ENCODE peak calls at places on chromosomes 3 and 15, in ten cellular contexts. One of them, this sample, is unnamed. For H3K9me3, the result is how much of the 10 kb centered on the place peaks cover.

GRCh38 chr15:37682304-37682703 is 252.1 kb upstream of the TMCO5A start:
- DNase-seq in HepG2: peak
- DNase-seq in esophagus muscularis mucosa: no peak
- DNase-seq in tibial nerve: no peak
- DNase-seq in K562: no peak
- DNase-seq in A549: peak
- DNase-seq in upper lobe of left lung: no peak
- DNase-seq in suprapubic skin: no peak
- DNase-seq in ovary: no peak
- DNase-seq in transverse colon: no peak
- DNase-seq in this sample: no peak

GRCh38 chr15:89371145-89372044 is 36.8 kb upstream of the POLG start:
- DNase-seq in suprapubic skin: no peak
- DNase-seq in esophagus muscularis mucosa: no peak
- DNase-seq in transverse colon: no peak
- DNase-seq in upper lobe of left lung: no peak
- DNase-seq in ovary: no peak
- DNase-seq in tibial nerve: no peak
- DNase-seq in A549: no peak
- DNase-seq in K562: no peak
- DNase-seq in HepG2: no peak
- DNase-seq in this sample: no peak

GRCh38 chr15:63553388-63553791 is 43.8 kb upstream of the FBXL22 start:
- DNase-seq in ovary: no peak
- DNase-seq in HepG2: no peak
- DNase-seq in A549: no peak
- DNase-seq in tibial nerve: no peak
- DNase-seq in transverse colon: no peak
- DNase-seq in K562: no peak
- DNase-seq in esophagus muscularis mucosa: no peak
- DNase-seq in suprapubic skin: no peak
- DNase-seq in upper lobe of left lung: peak
- DNase-seq in this sample: peak

GRCh38 chr3:179347108-179347382 is 464 bp upstream of the MFN1 start:
- DNase-seq in upper lobe of left lung: no peak
- DNase-seq in esophagus muscularis mucosa: no peak
- DNase-seq in suprapubic skin: no peak
- DNase-seq in transverse colon: no peak
- DNase-seq in A549: no peak
- DNase-seq in HepG2: no peak
- DNase-seq in tibial nerve: no peak
- DNase-seq in K562: no peak
- DNase-seq in ovary: no peak
- DNase-seq in this sample: no peak

GRCh38 chr15:56149071-56149470 is 94.6 kb downstream of the RFX7 start:
- DNase-seq in transverse colon: no peak
- DNase-seq in A549: no peak
- DNase-seq in ovary: no peak
- DNase-seq in K562: no peak
- DNase-seq in HepG2: no peak
- DNase-seq in esophagus muscularis mucosa: no peak
- DNase-seq in upper lobe of left lung: no peak
- DNase-seq in tibial nerve: no peak
- DNase-seq in suprapubic skin: no peak
- DNase-seq in this sample: no peak

GRCh38 chr3:177932750-177933660 is 603.2 kb upstream of the KCNMB2 start:
- DNase-seq in K562: no peak
- DNase-seq in transverse colon: no peak
- DNase-seq in esophagus muscularis mucosa: no peak
- DNase-seq in upper lobe of left lung: no peak
- DNase-seq in suprapubic skin: no peak
- DNase-seq in HepG2: no peak
- DNase-seq in tibial nerve: no peak
- DNase-seq in ovary: no peak
- DNase-seq in A549: no peak
- DNase-seq in this sample: no peak

GRCh38 chr3:72505539-72506430 is 342.5 kb downstream of the SHQ1 start:
- DNase-seq in K562: no peak
- DNase-seq in esophagus muscularis mucosa: no peak
- DNase-seq in upper lobe of left lung: no peak
- DNase-seq in ovary: no peak
- DNase-seq in A549: no peak
- DNase-seq in transverse colon: no peak
- DNase-seq in suprapubic skin: no peak
- DNase-seq in tibial nerve: no peak
- DNase-seq in HepG2: no peak
- DNase-seq in this sample: no peak

GRCh38 chr15:31390777-31391486 is 64.3 kb downstream of the KLF13 start:
- DNase-seq in K562: no peak
- DNase-seq in suprapubic skin: no peak
- DNase-seq in tibial nerve: no peak
- DNase-seq in A549: no peak
- DNase-seq in transverse colon: no peak
- DNase-seq in esophagus muscularis mucosa: peak
- DNase-seq in ovary: no peak
- DNase-seq in upper lobe of left lung: no peak
- DNase-seq in HepG2: no peak
- DNase-seq in this sample: no peak

DNA sequence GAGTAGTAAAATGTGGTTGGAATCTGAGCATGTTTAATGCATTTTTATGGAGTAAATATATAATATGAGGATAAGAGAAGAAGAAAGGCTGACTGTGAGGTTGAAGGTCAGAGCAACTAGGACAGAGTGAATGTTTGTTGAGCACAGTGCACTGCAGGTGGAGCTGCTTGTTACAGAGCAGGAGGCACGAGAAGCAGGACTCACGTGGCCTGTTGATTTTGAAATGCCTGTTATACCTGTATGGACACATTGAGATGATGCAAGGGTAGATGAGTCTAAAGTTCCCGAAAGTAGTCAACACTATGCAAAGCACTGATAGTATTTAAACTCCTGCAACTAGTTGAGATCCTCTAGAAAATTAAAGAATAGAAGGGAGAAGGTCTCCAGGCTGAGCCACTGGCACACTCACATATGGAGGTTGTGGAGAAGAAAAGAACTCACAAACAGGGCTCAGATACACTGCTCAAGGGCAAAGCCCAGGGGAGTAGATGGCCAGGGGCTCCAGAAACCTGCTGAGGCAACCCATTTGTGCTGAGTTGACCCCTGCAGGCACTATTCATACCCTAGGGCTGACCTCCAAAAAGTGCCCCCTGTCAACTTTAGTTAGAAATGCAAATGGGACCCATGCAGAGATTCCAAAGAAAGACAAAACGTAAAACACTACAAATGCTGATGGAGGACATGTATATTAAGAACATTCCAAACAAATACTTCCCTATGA is 541.5 kb downstream of the GABRG3 start:
- DNase-seq in ovary: no peak
- DNase-seq in K562: no peak
- DNase-seq in suprapubic skin: no peak
- DNase-seq in HepG2: peak
- DNase-seq in tibial nerve: no peak
- DNase-seq in transverse colon: no peak
- DNase-seq in esophagus muscularis mucosa: no peak
- DNase-seq in upper lobe of left lung: no peak
- DNase-seq in A549: no peak
- DNase-seq in this sample: no peak
- H3K9me3 ChIP-seq in ovary: under half
- H3K9me3 ChIP-seq in K562: under half
- H3K9me3 ChIP-seq in suprapubic skin: under half
- H3K9me3 ChIP-seq in HepG2: half or more
- H3K9me3 ChIP-seq in tibial nerve: under half
- H3K9me3 ChIP-seq in transverse colon: under half
- H3K9me3 ChIP-seq in esophagus muscularis mucosa: under half
- H3K9me3 ChIP-seq in upper lobe of left lung: under half
- H3K9me3 ChIP-seq in A549: under half
- H3K9me3 ChIP-seq in this sample: under half

GRCh38 chr3:48617559-48617958 is 4.0 kb downstream of the TMEM89 start:
- DNase-seq in upper lobe of left lung: no peak
- DNase-seq in tibial nerve: no peak
- DNase-seq in suprapubic skin: no peak
- DNase-seq in A549: no peak
- DNase-seq in HepG2: no peak
- DNase-seq in ovary: no peak
- DNase-seq in esophagus muscularis mucosa: no peak
- DNase-seq in transverse colon: no peak
- DNase-seq in K562: no peak
- DNase-seq in this sample: no peak

GRCh38 chr3:48609088-48610005 is at the start of gene UQCRC1:
- DNase-seq in A549: peak
- DNase-seq in transverse colon: peak
- DNase-seq in suprapubic skin: peak
- DNase-seq in ovary: peak
- DNase-seq in esophagus muscularis mucosa: peak
- DNase-seq in HepG2: peak
- DNase-seq in K562: peak
- DNase-seq in upper lobe of left lung: peak
- DNase-seq in tibial nerve: peak
- DNase-seq in this sample: peak

GRCh38 chr3:48612270-48612669 is 2.8 kb upstream of the UQCRC1 start:
- DNase-seq in tibial nerve: no peak
- DNase-seq in A549: no peak
- DNase-seq in HepG2: no peak
- DNase-seq in transverse colon: no peak
- DNase-seq in K562: no peak
- DNase-seq in upper lobe of left lung: no peak
- DNase-seq in esophagus muscularis mucosa: no peak
- DNase-seq in suprapubic skin: no peak
- DNase-seq in ovary: no peak
- DNase-seq in this sample: no peak

GRCh38 chr3:48619541-48620524 is 1.7 kb downstream of the TMEM89 start:
- DNase-seq in A549: no peak
- DNase-seq in K562: no peak
- DNase-seq in transverse colon: no peak
- DNase-seq in HepG2: no peak
- DNase-seq in ovary: no peak
- DNase-seq in upper lobe of left lung: no peak
- DNase-seq in tibial nerve: no peak
- DNase-seq in esophagus muscularis mucosa: no peak
- DNase-seq in suprapubic skin: no peak
- DNase-seq in this sample: no peak

GRCh38 chr3:48614044-48614443 is 4.6 kb upstream of the UQCRC1 start:
- DNase-seq in suprapubic skin: no peak
- DNase-seq in esophagus muscularis mucosa: no peak
- DNase-seq in A549: no peak
- DNase-seq in tibial nerve: no peak
- DNase-seq in upper lobe of left lung: no peak
- DNase-seq in K562: no peak
- DNase-seq in transverse colon: no peak
- DNase-seq in ovary: no peak
- DNase-seq in HepG2: peak
- DNase-seq in this sample: no peak
- TF ChIP-seq EP300 in suprapubic skin: no peak
- TF ChIP-seq EP300 in esophagus muscularis mucosa: no peak
- TF ChIP-seq EP300 in A549: no peak
- TF ChIP-seq EP300 in tibial nerve: no peak
- TF ChIP-seq EP300 in upper lobe of left lung: no peak
- TF ChIP-seq EP300 in K562: no peak
- TF ChIP-seq EP300 in transverse colon: no peak
- TF ChIP-seq EP300 in ovary: no peak
- TF ChIP-seq EP300 in HepG2: no peak
- TF ChIP-seq EP300 in this sample: no peak

GRCh38 chr15:20351448-20351961 is 190.1 kb downstream of the GOLGA6L6 start:
- DNase-seq in HepG2: no peak
- DNase-seq in esophagus muscularis mucosa: no peak
- DNase-seq in upper lobe of left lung: peak
- DNase-seq in transverse colon: no peak
- DNase-seq in A549: peak
- DNase-seq in ovary: no peak
- DNase-seq in tibial nerve: no peak
- DNase-seq in K562: no peak
- DNase-seq in suprapubic skin: peak
- DNase-seq in this sample: peak

GRCh38 chr15:20352241-20353200 is 189.1 kb downstream of the GOLGA6L6 start:
- DNase-seq in HepG2: no peak
- DNase-seq in transverse colon: no peak
- DNase-seq in tibial nerve: no peak
- DNase-seq in A549: no peak
- DNase-seq in K562: no peak
- DNase-seq in upper lobe of left lung: no peak
- DNase-seq in esophagus muscularis mucosa: no peak
- DNase-seq in suprapubic skin: peak
- DNase-seq in ovary: no peak
- DNase-seq in this sample: no peak

GRCh38 chr15:20348900-20349773 is 192.5 kb downstream of the GOLGA6L6 start:
- DNase-seq in esophagus muscularis mucosa: no peak
- DNase-seq in tibial nerve: no peak
- DNase-seq in ovary: no peak
- DNase-seq in HepG2: no peak
- DNase-seq in transverse colon: no peak
- DNase-seq in upper lobe of left lung: no peak
- DNase-seq in A549: peak
- DNase-seq in suprapubic skin: peak
- DNase-seq in K562: no peak
- DNase-seq in this sample: peak

GRCh38 chr15:20348291-20348899 is 193.2 kb downstream of the GOLGA6L6 start:
- DNase-seq in esophagus muscularis mucosa: peak
- DNase-seq in transverse colon: no peak
- DNase-seq in upper lobe of left lung: no peak
- DNase-seq in tibial nerve: no peak
- DNase-seq in K562: no peak
- DNase-seq in A549: peak
- DNase-seq in suprapubic skin: peak
- DNase-seq in HepG2: no peak
- DNase-seq in ovary: no peak
- DNase-seq in this sample: no peak

DNA sequence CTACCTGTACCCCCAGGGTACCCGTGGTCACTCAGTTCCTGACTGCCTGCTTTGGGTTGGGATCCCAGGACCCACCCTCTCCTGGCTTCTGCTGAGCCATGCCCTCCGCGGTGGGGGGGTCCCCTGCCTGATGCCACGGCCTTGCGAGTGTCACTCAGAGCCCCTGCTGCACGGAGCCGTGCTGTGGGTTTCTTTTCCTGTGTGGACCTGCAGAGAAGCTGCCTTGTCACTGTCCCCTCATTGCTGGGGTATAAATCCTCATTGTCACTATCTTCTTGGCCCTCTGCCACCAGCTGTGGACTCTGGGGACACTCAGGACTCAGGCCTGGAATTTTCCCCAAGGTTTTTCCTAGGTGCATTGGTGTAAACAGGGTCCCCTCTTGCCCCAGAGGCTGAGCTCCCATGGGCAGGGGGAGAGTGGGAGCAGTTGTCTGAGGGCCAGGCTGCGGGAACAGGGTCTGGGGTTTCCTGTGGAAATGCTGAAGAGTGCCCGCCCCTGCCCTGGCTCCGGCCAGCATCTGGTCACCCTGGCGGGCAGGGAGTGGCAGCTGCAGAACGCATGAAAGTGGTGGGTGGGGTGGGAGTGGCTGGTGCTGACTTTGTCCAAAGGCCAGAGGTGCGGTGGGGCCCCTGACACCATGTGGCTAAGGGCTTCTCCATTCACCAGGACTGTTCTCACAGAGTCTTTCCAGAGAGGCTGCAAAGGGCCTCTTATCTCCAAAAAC is 191.7 kb downstream of the GOLGA6L6 start:
- DNase-seq in esophagus muscularis mucosa: no peak
- DNase-seq in K562: no peak
- DNase-seq in HepG2: no peak
- DNase-seq in ovary: no peak
- DNase-seq in transverse colon: no peak
- DNase-seq in upper lobe of left lung: no peak
- DNase-seq in tibial nerve: no peak
- DNase-seq in A549: peak
- DNase-seq in suprapubic skin: peak
- DNase-seq in this sample: peak
- H3K9me3 ChIP-seq in esophagus muscularis mucosa: under half
- H3K9me3 ChIP-seq in K562: under half
- H3K9me3 ChIP-seq in HepG2: under half
- H3K9me3 ChIP-seq in ovary: under half
- H3K9me3 ChIP-seq in transverse colon: under half
- H3K9me3 ChIP-seq in upper lobe of left lung: under half
- H3K9me3 ChIP-seq in tibial nerve: under half
- H3K9me3 ChIP-seq in A549: under half
- H3K9me3 ChIP-seq in suprapubic skin: under half
- H3K9me3 ChIP-seq in this sample: under half

GRCh38 chr3:18648163-18648562 is 223.0 kb upstream of the SATB1 start:
- DNase-seq in HepG2: no peak
- DNase-seq in ovary: no peak
- DNase-seq in A549: no peak
- DNase-seq in K562: no peak
- DNase-seq in tibial nerve: no peak
- DNase-seq in transverse colon: no peak
- DNase-seq in upper lobe of left lung: no peak
- DNase-seq in esophagus muscularis mucosa: no peak
- DNase-seq in suprapubic skin: no peak
- DNase-seq in this sample: no peak

GRCh38 chr3:18645603-18646002 is 220.5 kb upstream of the SATB1 start:
- DNase-seq in A549: no peak
- DNase-seq in upper lobe of left lung: no peak
- DNase-seq in K562: no peak
- DNase-seq in suprapubic skin: no peak
- DNase-seq in transverse colon: no peak
- DNase-seq in tibial nerve: no peak
- DNase-seq in HepG2: no peak
- DNase-seq in ovary: no peak
- DNase-seq in esophagus muscularis mucosa: no peak
- DNase-seq in this sample: no peak

GRCh38 chr3:18652781-18653180 is 227.6 kb upstream of the SATB1 start:
- DNase-seq in A549: no peak
- DNase-seq in tibial nerve: no peak
- DNase-seq in K562: no peak
- DNase-seq in HepG2: no peak
- DNase-seq in upper lobe of left lung: no peak
- DNase-seq in ovary: no peak
- DNase-seq in esophagus muscularis mucosa: no peak
- DNase-seq in suprapubic skin: no peak
- DNase-seq in transverse colon: no peak
- DNase-seq in this sample: no peak

GRCh38 chr3:18648868-18649450 is 223.8 kb upstream of the SATB1 start:
- DNase-seq in HepG2: no peak
- DNase-seq in tibial nerve: no peak
- DNase-seq in esophagus muscularis mucosa: no peak
- DNase-seq in upper lobe of left lung: no peak
- DNase-seq in ovary: no peak
- DNase-seq in A549: no peak
- DNase-seq in suprapubic skin: no peak
- DNase-seq in transverse colon: no peak
- DNase-seq in K562: no peak
- DNase-seq in this sample: no peak

GRCh38 chr3:18649666-18650363 is 224.7 kb upstream of the SATB1 start:
- DNase-seq in esophagus muscularis mucosa: no peak
- DNase-seq in HepG2: no peak
- DNase-seq in ovary: no peak
- DNase-seq in K562: no peak
- DNase-seq in A549: no peak
- DNase-seq in tibial nerve: no peak
- DNase-seq in transverse colon: no peak
- DNase-seq in suprapubic skin: no peak
- DNase-seq in upper lobe of left lung: no peak
- DNase-seq in this sample: no peak
- TF ChIP-seq EP300 in esophagus muscularis mucosa: no peak
- TF ChIP-seq EP300 in HepG2: no peak
- TF ChIP-seq EP300 in ovary: no peak
- TF ChIP-seq EP300 in K562: no peak
- TF ChIP-seq EP300 in A549: no peak
- TF ChIP-seq EP300 in tibial nerve: no peak
- TF ChIP-seq EP300 in transverse colon: no peak
- TF ChIP-seq EP300 in suprapubic skin: no peak
- TF ChIP-seq EP300 in upper lobe of left lung: no peak
- TF ChIP-seq EP300 in this sample: no peak